ENCODE peak calls at places on chromosomes 11 and 22, in seven cellular contexts. D, S, Z, N, I, X and P are unnamed samples.

GRCh38 chr11:2528301-2529050 is 83.7 kb downstream of the KCNQ1 start:
- DNase-seq in I (peak; percentile 20), N (peak; percentile 9), Z (peak; percentile 7), X (no peak), D (no peak), S (peak; percentile 76), P (no peak)

GRCh38 chr11:61162092-61162935 is 1.1 kb upstream of the VPS37C start:
- DNase-seq in N (no peak), S (peak; percentile 20), X (no peak), D (no peak), I (peak; percentile 70), Z (peak; percentile 64), P (peak; percentile 25)

GRCh38 chr11:11972148-11972547 is 36.3 kb downstream of the DKK3 start:
- DNase-seq in N (no peak), X (no peak), Z (no peak), S (peak; percentile 72), I (no peak), D (no peak), P (peak; percentile 35)

GRCh38 chr11:96098511-96099241 is 174.8 kb upstream of the MTMR2 start:
- DNase-seq in Z (no peak), S (no peak), N (no peak), I (peak; percentile 60), X (no peak), D (no peak), P (no peak)

GRCh38 chr11:1623716-1624115 is 1.8 kb upstream of the KRTAP5-4 start:
- DNase-seq in N (no peak), D (no peak), X (no peak), I (no peak), S (no peak), Z (no peak), P (no peak)

GRCh38 chr11:113384551-113384950 is 3.0 kb upstream of the ANKK1 start:
- DNase-seq in X (peak; percentile 86), N (no peak), I (peak; percentile 100), D (peak; percentile 91), Z (peak; percentile 23), S (peak; percentile 92), P (no peak)

GRCh38 chr22:29083576-29084566 is 11.0 kb downstream of the KREMEN1 start:
- DNase-seq in D (peak; percentile 61), Z (no peak), S (no peak), N (no peak), X (no peak), I (no peak), P (no peak)

GRCh38 chr11:113817162-113817561 is 37.6 kb downstream of the CLDN25 start:
- DNase-seq in S (no peak), N (no peak), I (no peak), Z (no peak), X (no peak), D (no peak), P (no peak)

GRCh38 chr11:106644824-106645223 is 373.5 kb downstream of the GUCY1A2 start:
- DNase-seq in S (no peak), I (peak; percentile 47), N (no peak), Z (no peak), D (peak; percentile 13), X (no peak), P (no peak)

GRCh38 chr11:79439430-79439892 is 1.4 kb downstream of the TENM4 start:
- DNase-seq in X (no peak), S (peak; percentile 84), I (no peak), D (peak; percentile 59), Z (no peak), N (no peak), P (peak; percentile 22)

GRCh38 chr11:92268546-92268945 is 43.9 kb downstream of the FAT3 start:
- DNase-seq in X (no peak), N (no peak), I (peak; percentile 30), Z (no peak), D (no peak), S (no peak), P (no peak)

GRCh38 chr11:22957890-22958289 is 97.6 kb upstream of the CCDC179 start:
- DNase-seq in Z (no peak), N (no peak), X (no peak), S (no peak), I (peak; percentile 2), D (no peak), P (no peak)

GRCh38 chr22:26642465-26643367 is 14.7 kb upstream of the MIAT start:
- DNase-seq in Z (no peak), X (no peak), S (no peak), N (no peak), D (no peak), I (no peak), P (no peak)

DNA sequence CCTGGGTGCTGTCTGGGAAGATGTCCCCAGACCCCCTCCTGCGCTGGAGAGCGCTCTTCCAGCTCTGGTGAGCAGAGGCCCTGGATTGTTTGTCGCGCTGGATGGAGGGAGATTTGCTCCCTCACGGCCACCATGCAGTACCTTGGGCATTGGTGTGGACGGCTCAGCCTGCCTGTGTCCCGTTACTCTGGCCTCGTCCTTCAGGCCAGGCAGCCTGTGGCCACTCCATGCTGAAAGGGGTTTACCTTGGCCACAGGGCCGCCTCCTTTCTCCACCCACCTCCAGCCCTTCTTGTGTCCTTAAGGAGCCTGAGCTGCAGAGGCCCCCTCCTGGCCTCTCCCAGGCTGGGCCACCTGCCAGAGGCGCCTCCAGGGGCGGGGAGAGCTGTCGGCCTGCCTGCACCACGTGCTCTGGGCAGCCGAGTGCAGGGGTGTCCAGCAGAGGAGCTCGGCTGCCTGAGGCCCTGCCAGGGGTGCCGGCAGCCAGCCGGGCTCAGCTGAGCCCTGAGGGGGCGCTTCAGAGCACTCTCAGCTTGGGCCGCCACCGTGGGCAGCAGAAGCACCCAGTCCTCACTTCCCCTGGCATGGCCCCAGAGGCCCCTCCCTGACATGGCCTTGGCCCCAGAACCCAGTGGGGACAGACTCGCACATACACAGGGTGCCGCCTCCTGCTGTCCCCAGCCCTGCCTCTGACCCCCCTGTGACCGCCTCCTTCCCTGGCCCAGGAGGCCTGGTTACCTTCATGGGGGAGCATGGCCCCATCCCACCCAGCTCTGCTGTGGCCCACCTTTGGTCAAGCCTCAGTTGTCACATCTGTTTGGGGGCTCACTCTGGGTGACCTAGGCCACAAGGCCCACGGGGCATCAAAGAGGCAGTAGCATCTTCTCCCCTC is 3.4 kb downstream of the CCND1 start:
- DNase-seq in Z (peak; percentile 74), S (no peak), D (peak; percentile 86), X (peak; percentile 86), N (peak; percentile 55), I (no peak), P (no peak)
- TF ChIP-seq CTCF in Z (peak; percentile 17), S (no peak), D (peak; percentile 34), X (peak; percentile 50), N (peak; percentile 37), I (peak; percentile 21), P (no peak)

DNA sequence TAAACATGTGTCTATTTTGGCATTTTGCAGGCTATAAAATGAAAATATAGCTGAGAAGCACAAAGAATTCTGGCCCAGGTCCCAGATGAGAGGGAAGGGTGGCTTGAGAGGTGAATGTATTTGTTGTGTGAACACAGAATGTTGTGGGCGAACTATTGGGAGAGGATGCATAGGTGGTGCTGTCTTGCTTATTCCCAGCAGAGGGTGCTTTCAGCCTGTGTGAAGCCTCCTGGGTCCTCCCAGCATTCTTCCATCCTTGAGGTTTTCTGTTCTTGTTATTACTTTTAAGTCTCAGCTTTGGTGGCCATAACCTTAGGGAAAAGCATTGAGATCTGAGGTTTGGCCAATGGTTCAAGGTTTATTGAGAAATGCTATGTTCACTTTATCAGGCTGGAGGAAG is 108.7 kb upstream of the SNX19 start:
- DNase-seq in I (peak; percentile 60), X (peak; percentile 29), S (no peak), D (peak; percentile 52), N (no peak), Z (no peak), P (peak; percentile 15)
- TF ChIP-seq CTCF in I (peak; percentile 81), X (peak; percentile 85), S (no peak), D (peak; percentile 73), N (no peak), Z (peak; percentile 17), P (peak; percentile 51)

DNA sequence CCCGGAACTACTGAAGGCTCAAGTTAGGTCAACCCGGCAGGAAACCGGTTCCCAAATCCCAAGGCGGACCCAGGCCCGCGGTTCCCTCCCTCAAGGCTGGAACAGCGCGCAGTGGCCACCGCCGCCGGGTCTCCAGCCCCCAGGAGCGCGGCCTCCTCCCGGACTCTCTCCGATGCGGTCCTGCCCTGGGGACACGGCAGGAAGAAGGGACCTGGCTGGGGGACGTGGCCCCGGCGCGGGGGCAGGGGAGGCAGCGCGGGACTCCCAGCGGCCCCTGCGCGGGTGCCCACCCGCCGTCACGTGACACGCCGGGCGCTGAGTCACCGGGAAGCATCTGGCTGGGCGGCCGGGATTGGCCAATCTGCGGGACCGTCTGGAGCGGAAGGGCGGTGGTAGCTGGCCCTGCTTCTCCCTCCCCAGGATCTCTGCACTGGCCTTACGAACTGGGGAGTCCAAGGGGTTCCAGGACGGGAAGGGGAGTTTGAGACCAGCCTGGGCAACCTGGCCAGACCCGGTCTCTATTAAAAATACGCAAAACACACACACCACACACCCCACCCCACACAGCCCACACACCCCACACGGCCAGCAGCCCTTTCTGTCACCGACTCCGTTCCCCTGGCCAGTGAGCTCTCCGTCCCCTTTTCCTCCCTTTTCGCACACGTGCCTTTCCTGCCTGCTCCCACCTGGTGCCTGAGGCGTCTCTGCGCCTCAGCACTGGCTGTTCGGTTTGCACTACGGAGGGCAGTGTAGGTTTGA is 21.4 kb upstream of the MALAT1 start:
- DNase-seq in X (no peak), S (peak; percentile 99), N (peak; percentile 97), D (peak; percentile 96), I (peak; percentile 85), Z (peak; percentile 98), P (peak; percentile 85)
- TF ChIP-seq CTCF in X (no peak), S (no peak), N (no peak), D (no peak), I (no peak), Z (no peak), P (no peak)

GRCh38 chr22:35587447-35587870 is 29.7 kb downstream of the MB start:
- DNase-seq in S (no peak), N (peak; percentile 30), D (no peak), X (no peak), I (no peak), Z (peak; percentile 79), P (no peak)

GRCh38 chr22:35587896-35588295 is 29.2 kb downstream of the MB start:
- DNase-seq in X (no peak), N (no peak), I (no peak), D (no peak), Z (no peak), S (no peak), P (no peak)

GRCh38 chr22:35589736-35590079 is 27.4 kb downstream of the MB start:
- DNase-seq in X (no peak), N (no peak), S (no peak), I (no peak), D (no peak), Z (no peak), P (no peak)

GRCh38 chr22:35590634-35591295 is 26.4 kb downstream of the MB start:
- DNase-seq in S (no peak), X (no peak), N (no peak), Z (no peak), D (no peak), I (no peak), P (no peak)

DNA sequence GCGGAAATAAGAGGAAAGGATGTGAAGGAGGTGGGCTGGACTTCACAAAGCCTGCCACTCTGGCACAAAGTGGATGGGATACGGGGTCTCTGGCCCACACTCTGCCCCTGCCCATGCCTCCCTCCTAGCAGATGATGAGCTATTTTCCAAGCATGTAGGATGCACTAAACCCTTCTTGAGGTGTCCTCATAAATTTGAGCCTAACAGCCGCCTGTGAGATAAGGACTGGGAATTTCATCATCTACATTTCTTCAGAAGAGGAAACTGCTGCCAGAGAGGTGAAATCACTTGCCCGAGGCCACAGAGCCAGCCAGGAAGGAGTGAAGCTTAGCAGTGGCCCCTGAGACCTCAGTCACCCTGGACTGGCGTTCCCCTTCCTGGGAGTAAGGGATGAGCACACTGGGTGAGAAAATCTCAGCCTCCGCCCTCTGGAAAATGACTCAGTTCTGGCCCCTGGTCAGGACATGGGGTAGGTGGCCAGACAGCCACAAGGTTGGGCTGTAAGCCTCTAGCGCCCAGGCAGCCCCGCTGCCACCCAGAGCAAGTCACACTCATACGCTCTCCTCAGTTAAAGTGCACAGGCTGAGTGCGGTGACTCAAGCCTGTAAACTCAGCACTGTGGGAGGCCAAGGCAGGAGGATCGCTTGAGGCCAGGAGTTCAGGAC is 27.9 kb downstream of the MB start:
- DNase-seq in I (peak; percentile 98), X (no peak), Z (no peak), S (no peak), N (peak; percentile 30), D (peak; percentile 43), P (no peak)
- TF ChIP-seq CTCF in I (no peak), X (no peak), Z (no peak), S (no peak), N (no peak), D (no peak), P (no peak)